ENCODE peak calls at places on chromosomes 1 and 21, in eight cellular contexts. Z is transverse colon, G is uterus, Y is ovary, V is IMR-90, F is endothelial cell of umbilical vein, W is esophagus squamous epithelium, T is HCT116. B is an unnamed sample.

GRCh38 chr1:53511933-53512806 is 53.0 kb downstream of the DMRTB1 start:
- DNase-seq in W (no peak), Y (no peak), V (peak; percentile 72), T (no peak), G (no peak), Z (no peak), F (no peak), B (peak; percentile 76)

GRCh38 chr1:204615881-204616280 is 69.7 kb downstream of the LRRN2 start:
- DNase-seq in V (no peak), T (no peak), G (no peak), F (no peak), Z (no peak), Y (no peak), W (no peak), B (no peak)

GRCh38 chr1:43659384-43659783 is 9.4 kb downstream of the KDM4A start:
- DNase-seq in Y (no peak), F (no peak), W (no peak), V (no peak), Z (peak; percentile 50), T (no peak), G (no peak), B (no peak)

GRCh38 chr1:54370287-54371003 is 35.7 kb downstream of the SSBP3 start:
- DNase-seq in Z (no peak), V (no peak), G (no peak), Y (no peak), T (no peak), F (no peak), W (no peak), B (no peak)

GRCh38 chr1:50418600-50419109 is 4.6 kb downstream of the DMRTA2 start:
- DNase-seq in T (no peak), Z (no peak), V (no peak), G (no peak), W (no peak), Y (no peak), F (no peak), B (no peak)

GRCh38 chr1:205072881-205073280 is 11.4 kb downstream of the TMEM81 start:
- DNase-seq in Y (no peak), G (no peak), W (no peak), Z (no peak), T (no peak), F (no peak), V (no peak), B (no peak)

GRCh38 chr21:35324372-35325220 is 275.5 kb upstream of the RUNX1 start:
- DNase-seq in V (peak; percentile 63), Z (peak; percentile 14), T (no peak), Y (peak; percentile 41), W (no peak), F (no peak), G (no peak), B (no peak)

GRCh38 chr1:152869808-152870419 is 8.2 kb upstream of the SMCP start:
- DNase-seq in F (peak; percentile 71), T (peak; percentile 61), Z (peak; percentile 60), Y (peak; percentile 61), G (peak; percentile 17), W (no peak), V (peak; percentile 51), B (peak; percentile 36)

GRCh38 chr1:27049127-27049526 is 36.5 kb upstream of the TENT5B start:
- DNase-seq in Y (no peak), F (no peak), G (no peak), W (no peak), Z (no peak), T (no peak), V (no peak), B (no peak)

GRCh38 chr1:110529011-110529410 is 10.0 kb upstream of the KCNA10 start:
- DNase-seq in G (no peak), W (no peak), V (no peak), Z (no peak), F (no peak), Y (no peak), T (no peak), B (no peak)

GRCh38 chr1:69523032-69523431 is 44.7 kb upstream of the LRRC7 start:
- DNase-seq in T (no peak), G (no peak), Z (no peak), Y (no peak), F (no peak), W (no peak), V (peak; percentile 87), B (no peak)

GRCh38 chr1:62494137-62494536 is 57.3 kb downstream of the USP1 start:
- DNase-seq in T (no peak), W (no peak), V (no peak), F (no peak), G (no peak), Z (no peak), Y (no peak), B (no peak)

GRCh38 chr1:201648066-201648910 is 109.4 kb downstream of the NAV1 start:
- DNase-seq in F (peak; percentile 56), Y (peak; percentile 64), V (peak; percentile 75), W (no peak), G (peak; percentile 53), T (no peak), Z (peak; percentile 35), B (peak; percentile 77)

GRCh38 chr1:36099681-36100341 is 11.1 kb downstream of the ADPRS start:
- DNase-seq in G (peak; percentile 78), W (no peak), T (peak; percentile 48), Y (peak; percentile 80), V (peak; percentile 73), F (peak; percentile 65), Z (peak; percentile 84), B (peak; percentile 69)

GRCh38 chr1:18329469-18329868 is 151.3 kb upstream of the KLHDC7A start:
- DNase-seq in T (no peak), W (no peak), Z (no peak), V (no peak), G (no peak), F (no peak), Y (no peak), B (no peak)

GRCh38 chr1:73623946-73624345 is 574.0 kb downstream of the LRRIQ3 start:
- DNase-seq in Y (no peak), Z (no peak), T (no peak), W (no peak), G (no peak), F (no peak), V (no peak), B (no peak)

GRCh38 chr1:90720137-90720636 is 3.1 kb upstream of the BARHL2 start:
- DNase-seq in W (no peak), T (no peak), Y (no peak), V (no peak), G (no peak), F (no peak), Z (no peak), B (no peak)

GRCh38 chr21:42105476-42105875 is 34.4 kb downstream of the UMODL1 start:
- DNase-seq in W (no peak), Z (no peak), V (no peak), G (no peak), Y (no peak), T (no peak), F (no peak), B (no peak)
- H3K4me1 ChIP-seq in W (peaks cover 15% of the 10 kb centered on the region), Z (peaks cover 23% of the 10 kb centered on the region), V (peaks cover 2% of the 10 kb centered on the region), G (no peaks in the 10 kb centered on the region), Y (no peaks in the 10 kb centered on the region), T (peaks cover 4% of the 10 kb centered on the region), F (no peaks in the 10 kb centered on the region), B (peaks cover 14% of the 10 kb centered on the region)

GRCh38 chr1:15685820-15686219 is 1.7 kb downstream of the PLEKHM2 start:
- DNase-seq in W (no peak), V (no peak), T (no peak), Z (no peak), F (no peak), G (no peak), Y (no peak), B (no peak)

GRCh38 chr1:15683411-15684039 is 595 bp upstream of the PLEKHM2 start:
- DNase-seq in Y (peak; percentile 38), Z (no peak), T (no peak), F (no peak), V (no peak), G (no peak), W (no peak), B (no peak)

GRCh38 chr1:15682886-15683410 is 1.2 kb upstream of the PLEKHM2 start:
- DNase-seq in T (no peak), Z (no peak), Y (no peak), F (no peak), V (no peak), W (no peak), G (no peak), B (no peak)

GRCh38 chr1:15684468-15685283 is 556 bp downstream of the PLEKHM2 start:
- DNase-seq in T (no peak), Z (peak; percentile 47), G (peak; percentile 39), F (peak; percentile 47), V (no peak), W (no peak), Y (peak; percentile 67), B (peak; percentile 80)

GRCh38 chr1:15684042-15684461 is at the start of gene PLEKHM2:
- DNase-seq in Z (peak; percentile 50), T (no peak), Y (peak; percentile 63), G (peak; percentile 45), W (no peak), V (peak; percentile 35), F (no peak), B (peak; percentile 45)
- TF ChIP-seq POLR2A in Z (no peak), T (peak; percentile 61), Y (no peak), G (peak; percentile 44), W (peak; percentile 69), V (peak; percentile 57), F (peak; percentile 83), B (no peak)

GRCh38 chr1:77954521-77954920 is 24.4 kb downstream of the FUBP1 start:
- DNase-seq in V (peak; percentile 43), Y (no peak), Z (no peak), F (no peak), T (no peak), W (no peak), G (no peak), B (no peak)

GRCh38 chr1:77955709-77956108 is 23.2 kb downstream of the FUBP1 start:
- DNase-seq in F (no peak), G (no peak), W (no peak), T (no peak), V (no peak), Z (no peak), Y (no peak), B (no peak)

GRCh38 chr1:77958391-77958790 is 20.5 kb downstream of the FUBP1 start:
- DNase-seq in W (no peak), Z (no peak), V (no peak), Y (no peak), F (no peak), T (no peak), G (no peak), B (no peak)

GRCh38 chr1:77958850-77959249 is 20.0 kb downstream of the FUBP1 start:
- DNase-seq in W (no peak), V (no peak), F (no peak), G (no peak), Y (no peak), T (no peak), Z (no peak), B (no peak)

GRCh38 chr1:77956464-77956863 is 22.4 kb downstream of the FUBP1 start:
- DNase-seq in Y (no peak), V (no peak), F (no peak), G (no peak), Z (no peak), W (no peak), T (no peak), B (no peak)
- H3K36me3 ChIP-seq in Y (no peaks in the 10 kb centered on the region), V (peaks cover 61% of the 10 kb centered on the region), F (peaks cover 34% of the 10 kb centered on the region), G (no peaks in the 10 kb centered on the region), Z (peaks cover 78% of the 10 kb centered on the region), W (peaks cover 54% of the 10 kb centered on the region), T (peaks cover 81% of the 10 kb centered on the region), B (peaks cover 100% of the 10 kb centered on the region)

DNA sequence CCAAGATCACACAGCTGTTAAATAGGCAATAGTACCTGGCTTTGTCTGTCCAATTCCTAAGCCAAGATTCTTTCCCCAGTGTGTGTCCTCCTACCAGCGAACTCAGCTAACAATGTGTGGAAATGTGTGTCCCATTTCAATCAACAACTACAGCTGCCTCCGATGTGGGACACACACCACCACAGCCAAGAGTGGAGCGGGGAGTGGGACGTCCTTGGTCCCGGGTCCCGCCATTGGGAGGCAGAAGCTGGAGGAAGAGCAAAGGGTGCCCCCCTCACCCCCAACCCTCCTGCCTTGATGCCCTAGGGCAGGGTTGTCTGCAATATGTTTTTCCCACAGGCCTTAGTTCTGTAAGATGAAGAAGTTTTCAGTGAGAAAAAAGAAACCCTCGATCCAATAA is 265.4 kb upstream of the RAB4A start:
- DNase-seq in Y (no peak), G (no peak), W (no peak), T (no peak), Z (no peak), V (no peak), F (no peak), B (no peak)
- H3K4me1 ChIP-seq in Y (peaks cover 3% of the 10 kb centered on the region), G (no peaks in the 10 kb centered on the region), W (no peaks in the 10 kb centered on the region), T (no peaks in the 10 kb centered on the region), Z (no peaks in the 10 kb centered on the region), V (peaks cover 1% of the 10 kb centered on the region), F (no peaks in the 10 kb centered on the region), B (no peaks in the 10 kb centered on the region)

B was measured in heart left ventricle.